ENCODE peak calls at places on chromosomes 13 and 19, in ten cellular contexts. J is non-pigmented ciliary epithelial cell; H is stimulated activated CD4-positive, alpha-beta T cell treated with anti-CD3 and anti-CD28 coated beads, Interleukin-2, amount 100 ng/mL, for 48 hours; E is iPS DF 19.7; X is KG1; R is amygdala; N is NCI-H2081; S is SK-N-SH; T is T1000; M is dermis blood vessel endothelial cell. G is an unnamed sample.

GRCh38 chr13:102011539-102011938 is 390.3 kb downstream of the FGF14 start:
- DNase-seq in J (no peak), H (no peak), E (no peak), X (no peak), R (no peak), N (no peak), S (no peak), T (no peak), M (no peak), G (no peak)

GRCh38 chr13:74444877-74445479 is 310.8 kb upstream of the KLF12 start:
- DNase-seq in J (no peak), H (no peak), E (no peak), X (no peak), R (no peak), N (no peak), S (peak; percentile 17), T (no peak), M (no peak), G (no peak)

GRCh38 chr13:29140277-29140676 is 320.1 kb downstream of the MTUS2 start:
- DNase-seq in J (no peak), H (no peak), E (no peak), X (no peak), R (no peak), N (no peak), S (no peak), T (no peak), M (no peak), G (no peak)

GRCh38 chr13:72166102-72166660 is 299.2 kb upstream of the DACH1 start:
- DNase-seq in J (no peak), H (no peak), E (no peak), X (no peak), R (no peak), N (no peak), S (no peak), T (no peak), M (peak; percentile 10), G (no peak)

GRCh38 chr13:20340136-20340758 is 108.1 kb upstream of the GJB6 start:
- DNase-seq in J (no peak), H (no peak), E (no peak), X (no peak), R (no peak), N (no peak), S (no peak), T (no peak), M (no peak), G (no peak)

GRCh38 chr13:27954406-27954851 is 14.7 kb downstream of the CDX2 start:
- DNase-seq in J (no peak), H (no peak), E (no peak), X (no peak), R (no peak), N (no peak), S (peak; percentile 34), T (no peak), M (peak; percentile 37), G (no peak)

GRCh38 chr13:28001837-28002473 is 13.5 kb upstream of the URAD start:
- DNase-seq in J (no peak), H (no peak), E (no peak), X (no peak), R (no peak), N (no peak), S (no peak), T (no peak), M (no peak), G (no peak)

GRCh38 chr19:17468302-17469091 is 1.8 kb upstream of the SLC27A1 start:
- DNase-seq in J (no peak), H (no peak), E (no peak), X (no peak), R (peak; percentile 57), N (no peak), S (no peak), T (no peak), M (no peak), G (no peak)

GRCh38 chr13:29508130-29508873 is 87.2 kb downstream of the SLC7A1 start:
- DNase-seq in J (peak; percentile 46), H (peak; percentile 77), E (peak; percentile 20), X (no peak), R (peak; percentile 92), N (peak; percentile 71), S (peak; percentile 90), T (peak; percentile 23), M (peak; percentile 92), G (peak; percentile 63)

GRCh38 chr19:6039541-6040225 is 61.7 kb upstream of the RANBP3 start:
- DNase-seq in J (no peak), H (no peak), E (no peak), X (no peak), R (no peak), N (no peak), S (no peak), T (peak; percentile 89), M (no peak), G (no peak)

GRCh38 chr13:30454991-30455390 is 10.7 kb downstream of the HMGB1 start:
- DNase-seq in J (no peak), H (no peak), E (no peak), X (no peak), R (no peak), N (no peak), S (no peak), T (no peak), M (no peak), G (no peak)

GRCh38 chr19:4536798-4537197 is 1.8 kb upstream of the PLIN5 start:
- DNase-seq in J (no peak), H (no peak), E (no peak), X (no peak), R (no peak), N (no peak), S (peak; percentile 36), T (no peak), M (no peak), G (no peak)

GRCh38 chr19:16234552-16235445 is 37.1 kb downstream of the AP1M1 start:
- DNase-seq in J (no peak), H (no peak), E (no peak), X (no peak), R (no peak), N (no peak), S (peak; percentile 12), T (no peak), M (no peak), G (no peak)

GRCh38 chr13:19957320-19958118 is 1.0 kb upstream of the ZMYM2 start:
- DNase-seq in J (peak; percentile 51), H (peak; percentile 77), E (peak; percentile 63), X (peak; percentile 67), R (peak; percentile 72), N (peak; percentile 85), S (peak; percentile 66), T (no peak), M (peak; percentile 89), G (peak; percentile 82)

GRCh38 chr13:110218601-110219201 is 88.3 kb downstream of the COL4A1 start:
- DNase-seq in J (no peak), H (no peak), E (no peak), X (no peak), R (no peak), N (no peak), S (no peak), T (no peak), M (no peak), G (no peak)

GRCh38 chr19:11538232-11539036 is at the start of gene CNN1:
- DNase-seq in J (peak; percentile 61), H (no peak), E (no peak), X (no peak), R (no peak), N (no peak), S (no peak), T (peak; percentile 15), M (peak; percentile 17), G (no peak)

GRCh38 chr19:10431254-10431942 is 11.1 kb downstream of the PDE4A start:
- DNase-seq in J (no peak), H (no peak), E (no peak), X (no peak), R (peak; percentile 12), N (no peak), S (peak; percentile 46), T (no peak), M (no peak), G (no peak)

GRCh38 chr13:22198656-22199217 is 527.9 kb downstream of the FGF9 start:
- DNase-seq in J (no peak), H (no peak), E (no peak), X (no peak), R (no peak), N (no peak), S (no peak), T (no peak), M (no peak), G (no peak)

GRCh38 chr19:5948697-5949564 is 29.0 kb downstream of the RANBP3 start:
- DNase-seq in J (no peak), H (no peak), E (no peak), X (no peak), R (no peak), N (no peak), S (no peak), T (no peak), M (no peak), G (no peak)

GRCh38 chr19:5503598-5503997 is 48.4 kb downstream of the ZNRF4 start:
- DNase-seq in J (no peak), H (no peak), E (no peak), X (no peak), R (no peak), N (no peak), S (no peak), T (no peak), M (no peak), G (no peak)

GRCh38 chr13:23391752-23392151 is 41.8 kb downstream of the SACS start:
- DNase-seq in J (no peak), H (no peak), E (no peak), X (no peak), R (no peak), N (no peak), S (no peak), T (no peak), M (no peak), G (no peak)

GRCh38 chr19:30066781-30067759 is 125.0 kb downstream of the URI1 start:
- DNase-seq in J (no peak), H (no peak), E (no peak), X (no peak), R (no peak), N (no peak), S (peak; percentile 18), T (no peak), M (no peak), G (no peak)

GRCh38 chr13:110017379-110017778 is 231.0 kb upstream of the IRS2 start:
- DNase-seq in J (peak; percentile 77), H (no peak), E (peak; percentile 40), X (no peak), R (no peak), N (no peak), S (no peak), T (peak; percentile 86), M (peak; percentile 33), G (no peak)